ENCODE peak calls at places on chromosome 6, in seven cellular contexts. J is activated CD8-positive, alpha-beta memory T cell treated with anti-CD3 and anti-CD28 coated beads for 1 hour; P is activated CD4-positive, alpha-beta T cell treated with anti-CD3 and anti-CD28 coated beads for 36 hours; A is Daoy; K is activated T-cell treated with anti-CD3 and anti-CD28 coated beads, Interleukin-2, amount 50 U/mL, for 48 hours; N is kidney tubule cell; H is stimulated activated naive CD8-positive, alpha-beta T cell treated with anti-CD3 and anti-CD28 coated beads, Interleukin-15, Interleukin-2, amounts not matched to agents 100 U/mL and 50 U/mL, for 24 hours. G is an unnamed sample.

GRCh38 chr6:154638369-154638768 is 94.8 kb upstream of the SCAF8 start:
- DNase-seq in J (no peak), P (no peak), A (peak), K (no peak), N (peak), H (no peak), G (no peak)

GRCh38 chr6:151804585-151805285 is 2.7 kb upstream of the ESR1 start:
- DNase-seq in J (no peak), P (no peak), A (no peak), K (no peak), N (no peak), H (no peak), G (no peak)

GRCh38 chr6:13702809-13703302 is 8.8 kb downstream of the RANBP9 start:
- DNase-seq in J (no peak), P (no peak), A (no peak), K (no peak), N (peak), H (no peak), G (no peak)

GRCh38 chr6:57432162-57432561 is 114.7 kb downstream of the PRIM2 start:
- DNase-seq in J (no peak), P (no peak), A (no peak), K (no peak), N (no peak), H (no peak), G (no peak)

GRCh38 chr6:25481267-25481666 is 170.7 kb upstream of the SCGN start:
- DNase-seq in J (no peak), P (no peak), A (no peak), K (no peak), N (no peak), H (no peak), G (no peak)

GRCh38 chr6:48611332-48611731 is 500.3 kb upstream of the PTCHD4 start:
- DNase-seq in J (no peak), P (no peak), A (peak), K (no peak), N (no peak), H (no peak), G (no peak)

GRCh38 chr6:41488392-41489129 is 57.6 kb upstream of the FOXP4 start:
- DNase-seq in J (no peak), P (no peak), A (peak), K (no peak), N (peak), H (no peak), G (no peak)

GRCh38 chr6:89291256-89291819 is 23.8 kb downstream of the GABRR2 start:
- DNase-seq in J (no peak), P (no peak), A (no peak), K (peak), N (no peak), H (no peak), G (no peak)

GRCh38 chr6:45590225-45590624 is 212.5 kb upstream of the SUPT3H start:
- DNase-seq in J (no peak), P (no peak), A (peak), K (no peak), N (peak), H (no peak), G (no peak)

GRCh38 chr6:10655508-10656055 is 38.8 kb downstream of the C6orf52 start:
- DNase-seq in J (no peak), P (peak), A (no peak), K (no peak), N (no peak), H (peak), G (no peak)

GRCh38 chr6:2632368-2632767 is 118.4 kb downstream of the MYLK4 start:
- DNase-seq in J (no peak), P (no peak), A (peak), K (no peak), N (no peak), H (no peak), G (no peak)

GRCh38 chr6:77447254-77447653 is 16.0 kb downstream of the HTR1B start:
- DNase-seq in J (no peak), P (no peak), A (no peak), K (no peak), N (peak), H (no peak), G (no peak)

GRCh38 chr6:66161546-66162108 is 454.6 kb upstream of the EYS start:
- DNase-seq in J (no peak), P (no peak), A (no peak), K (no peak), N (no peak), H (no peak), G (no peak)

GRCh38 chr6:158024566-158025297 is 43.1 kb downstream of the SYNJ2 start:
- DNase-seq in J (no peak), P (no peak), A (no peak), K (no peak), N (no peak), H (no peak), G (no peak)

GRCh38 chr6:150711584-150712501 is 112.2 kb downstream of the PLEKHG1 start:
- DNase-seq in J (no peak), P (no peak), A (no peak), K (no peak), N (no peak), H (no peak), G (peak)

GRCh38 chr6:75261299-75261698 is 17.7 kb upstream of the COX7A2 start:
- DNase-seq in J (no peak), P (no peak), A (no peak), K (no peak), N (no peak), H (no peak), G (no peak)

GRCh38 chr6:82980086-82980485 is 85.6 kb downstream of the UBE3D start:
- DNase-seq in J (no peak), P (no peak), A (peak), K (no peak), N (peak), H (no peak), G (no peak)

GRCh38 chr6:167448378-167448777 is 123.5 kb downstream of the TTLL2 start:
- DNase-seq in J (no peak), P (no peak), A (no peak), K (no peak), N (no peak), H (no peak), G (no peak)

GRCh38 chr6:30325150-30325872 is 1.4 kb upstream of the TRIM39 start:
- DNase-seq in J (peak), P (peak), A (peak), K (no peak), N (no peak), H (peak), G (peak)

GRCh38 chr6:15062311-15063252 is 183.3 kb upstream of the JARID2 start:
- DNase-seq in J (no peak), P (no peak), A (peak), K (no peak), N (peak), H (no peak), G (no peak)

GRCh38 chr6:43095939-43096338 is 19.8 kb downstream of the PTK7 start:
- DNase-seq in J (no peak), P (peak), A (no peak), K (no peak), N (no peak), H (no peak), G (no peak)

GRCh38 chr6:16056263-16056870 is 72.5 kb upstream of the MYLIP start:
- DNase-seq in J (no peak), P (no peak), A (peak), K (no peak), N (no peak), H (no peak), G (no peak)

GRCh38 chr6:168050861-168051586 is 28.0 kb downstream of the FRMD1 start:
- DNase-seq in J (no peak), P (no peak), A (peak), K (no peak), N (peak), H (no peak), G (no peak)

GRCh38 chr6:135880066-135880972 is 28.8 kb downstream of the PDE7B start:
- DNase-seq in J (no peak), P (peak), A (peak), K (peak), N (peak), H (peak), G (no peak)

GRCh38 chr6:134425521-134426316 is 107.8 kb upstream of the SGK1 start:
- DNase-seq in J (no peak), P (no peak), A (no peak), K (no peak), N (peak), H (no peak), G (no peak)

GRCh38 chr6:87066449-87067288 is 28.2 kb downstream of the CGA start:
- DNase-seq in J (no peak), P (peak), A (peak), K (peak), N (peak), H (peak), G (peak)

GRCh38 chr6:74715362-74716068 is 490.3 kb downstream of the COL12A1 start:
- DNase-seq in J (no peak), P (no peak), A (no peak), K (no peak), N (no peak), H (no peak), G (no peak)